ENCODE peak calls at places on chromosome 12, in five cellular contexts. K, V, C, N and R are unnamed samples.

GRCh38 chr12:130158775-130159100 is 3.5 kb upstream of the FZD10 start:
- DNase-seq in V (no peak), K (no peak), C (no peak), N (no peak), R (no peak)

GRCh38 chr12:42266579-42267230 is 28.7 kb upstream of the YAF2 start:
- DNase-seq in N (no peak), K (no peak), C (no peak), V (no peak), R (no peak)

GRCh38 chr12:27610380-27610779 is 85.9 kb upstream of the REP15 start:
- DNase-seq in C (no peak), K (no peak), V (no peak), N (no peak), R (no peak)

GRCh38 chr12:57216014-57216891 is at the start of gene NXPH4:
- DNase-seq in N (no peak), V (no peak), K (peak; percentile 44), C (peak; percentile 47), R (no peak)

GRCh38 chr12:76270657-76271358 is 77.4 kb downstream of the BBS10 start:
- DNase-seq in V (no peak), K (no peak), N (no peak), C (no peak), R (no peak)

GRCh38 chr12:3705349-3705675 is 47.6 kb downstream of the CRACR2A start:
- DNase-seq in N (no peak), C (no peak), V (no peak), K (no peak), R (no peak)

GRCh38 chr12:57476993-57477709 is 2.5 kb downstream of the ARHGAP9 start:
- DNase-seq in K (no peak), V (no peak), C (no peak), N (no peak), R (no peak)

GRCh38 chr12:33581613-33582122 is 142.0 kb upstream of the SYT10 start:
- DNase-seq in V (no peak), N (no peak), K (no peak), C (no peak), R (no peak)

GRCh38 chr12:65556676-65557424 is 267.4 kb upstream of the HMGA2 start:
- DNase-seq in V (peak; percentile 74), K (peak; percentile 77), N (peak; percentile 77), C (peak; percentile 84), R (peak; percentile 91)

GRCh38 chr12:116594325-116595038 is 35.3 kb downstream of the MAP1LC3B2 start:
- DNase-seq in N (peak; percentile 51), C (no peak), K (no peak), V (no peak), R (no peak)

GRCh38 chr12:46401703-46402102 is 29.1 kb upstream of the SLC38A2 start:
- DNase-seq in K (no peak), N (peak; percentile 46), V (no peak), C (no peak), R (peak; percentile 38)

GRCh38 chr12:11794311-11794710 is 144.8 kb downstream of the ETV6 start:
- DNase-seq in C (no peak), V (no peak), N (peak; percentile 61), K (no peak), R (no peak)

GRCh38 chr12:30019386-30020140 is 235.8 kb upstream of the TMTC1 start:
- DNase-seq in K (no peak), C (no peak), V (no peak), N (no peak), R (no peak)

GRCh38 chr12:45183263-45183662 is 32.6 kb upstream of the ANO6 start:
- DNase-seq in C (no peak), V (no peak), N (no peak), K (peak; percentile 13), R (no peak)

GRCh38 chr12:45726594-45727300 is 2.8 kb upstream of the ARID2 start:
- DNase-seq in C (peak; percentile 58), V (no peak), K (peak; percentile 33), N (peak; percentile 53), R (peak; percentile 74)

GRCh38 chr12:80622271-80622670 is 85.2 kb upstream of the MYF6 start:
- DNase-seq in N (no peak), C (no peak), K (no peak), V (no peak), R (no peak)

GRCh38 chr12:120739031-120739762 is 13.6 kb downstream of the ACADS start:
- DNase-seq in K (no peak), V (no peak), N (no peak), C (no peak), R (no peak)

GRCh38 chr12:113365639-113366395 is 7.4 kb downstream of the PLBD2 start:
- DNase-seq in N (no peak), V (no peak), K (no peak), C (no peak), R (peak; percentile 39)

GRCh38 chr12:2561367-2561766 is 233.4 kb upstream of the FKBP4 start:
- DNase-seq in V (no peak), C (no peak), N (no peak), K (no peak), R (no peak)

GRCh38 chr12:108097160-108097911 is 31.8 kb upstream of the WSCD2 start:
- DNase-seq in V (no peak), K (no peak), C (no peak), N (no peak), R (no peak)

GRCh38 chr12:95230313-95230712 is 12.7 kb downstream of the VEZT start:
- DNase-seq in C (no peak), N (no peak), V (no peak), K (no peak), R (no peak)

GRCh38 chr12:110059651-110060000 is 11.3 kb upstream of the C12orf76 start:
- DNase-seq in N (no peak), C (no peak), V (no peak), K (no peak), R (no peak)

GRCh38 chr12:64385468-64385867 is 5.1 kb downstream of the C12orf56 start:
- DNase-seq in V (no peak), C (no peak), K (no peak), N (no peak), R (no peak)

GRCh38 chr12:39619316-39619659 is 315 bp downstream of the ABCD2 start:
- DNase-seq in C (no peak), N (no peak), V (no peak), K (no peak), R (no peak)

GRCh38 chr12:19234171-19234704 is 104.7 kb downstream of the PLEKHA5 start:
- DNase-seq in K (no peak), N (no peak), C (no peak), V (no peak), R (no peak)

GRCh38 chr12:78746001-78746400 is 118.6 kb upstream of the SYT1 start:
- DNase-seq in C (no peak), V (no peak), N (no peak), K (no peak), R (no peak)

GRCh38 chr12:130031571-130032189 is 127.9 kb upstream of the TMEM132D start:
- DNase-seq in V (peak; percentile 59), N (no peak), K (peak; percentile 61), C (peak; percentile 56), R (peak; percentile 84)

GRCh38 chr12:70005864-70006618 is 181.0 kb downstream of the MYRFL start:
- DNase-seq in N (no peak), V (no peak), C (no peak), K (no peak), R (no peak)

GRCh38 chr12:113961921-113962710 is 4.0 kb downstream of the RBM19 start:
- DNase-seq in V (no peak), K (no peak), C (no peak), N (no peak), R (no peak)

GRCh38 chr12:14399871-14400270 is 34.4 kb downstream of the ATF7IP start:
- DNase-seq in N (no peak), K (no peak), V (no peak), C (no peak), R (no peak)

GRCh38 chr12:84658877-84659276 is 253.7 kb downstream of the SLC6A15 start:
- DNase-seq in K (no peak), C (no peak), V (no peak), N (no peak), R (no peak)

GRCh38 chr12:117671734-117672133 is 297.1 kb downstream of the KSR2 start:
- DNase-seq in C (no peak), V (peak; percentile 75), K (peak; percentile 71), N (no peak), R (peak; percentile 58)

GRCh38 chr12:12645485-12645884 is 33.8 kb downstream of the CREBL2 start:
- DNase-seq in V (no peak), K (no peak), C (no peak), N (no peak), R (no peak)

GRCh38 chr12:75766263-75767160 is 255.1 kb upstream of the KRR1 start:
- DNase-seq in C (no peak), K (peak; percentile 75), N (no peak), V (no peak), R (no peak)

GRCh38 chr12:100715976-100716657 is 78.5 kb upstream of the ANO4 start:
- DNase-seq in N (no peak), V (no peak), C (no peak), K (no peak), R (no peak)

GRCh38 chr12:127127887-127128286 is 1139.1 kb upstream of the TMEM132C start:
- DNase-seq in V (no peak), C (no peak), K (no peak), N (no peak), R (no peak)

GRCh38 chr12:1217191-1217949 is 226.3 kb downstream of the ERC1 start:
- DNase-seq in C (no peak), N (no peak), V (no peak), K (no peak), R (no peak)

GRCh38 chr12:57208946-57209282 is 7.7 kb upstream of the NXPH4 start:
- DNase-seq in V (no peak), N (peak; percentile 90), K (no peak), C (no peak), R (no peak)

GRCh38 chr12:53076461-53076860 is 2.7 kb downstream of the SPRYD3 start:
- DNase-seq in N (no peak), V (no peak), C (no peak), K (no peak), R (no peak)

GRCh38 chr12:53077030-53077429 is 2.2 kb downstream of the SPRYD3 start:
- DNase-seq in K (no peak), C (no peak), V (no peak), N (no peak), R (no peak)

GRCh38 chr12:53078425-53079225 is 565 bp downstream of the SPRYD3 start:
- DNase-seq in V (no peak), N (no peak), C (peak; percentile 49), K (no peak), R (no peak)

GRCh38 chr12:53082637-53083036 is 3.4 kb upstream of the SPRYD3 start:
- DNase-seq in K (no peak), C (no peak), V (no peak), N (no peak), R (no peak)

GRCh38 chr12:53079226-53080117 is at the start of gene SPRYD3:
- DNase-seq in C (peak; percentile 97), V (peak; percentile 94), N (peak; percentile 98), K (peak; percentile 100), R (peak; percentile 98)
- TF ChIP-seq POLR2A in C (no peak), V (no peak), N (peak; percentile 97), K (peak; percentile 99), R (peak; percentile 47)

GRCh38 chr12:55931780-55932545 is 1.0 kb downstream of the DGKA start:
- DNase-seq in K (peak; percentile 44), N (peak; percentile 59), V (no peak), C (peak; percentile 61), R (peak; percentile 74)
- TF ChIP-seq POLR2A in K (no peak), N (peak; percentile 18), V (no peak), C (no peak), R (no peak)

GRCh38 chr12:50187084-50187900 is 20.1 kb upstream of the CERS5 start:
- DNase-seq in V (no peak), N (no peak), C (no peak), K (no peak), R (no peak)
- TF ChIP-seq POLR2A in V (no peak), N (no peak), C (no peak), K (no peak), R (no peak)

GRCh38 chr12:8781326-8781725 is 41.1 kb upstream of the A2ML1 start:
- DNase-seq in K (no peak), C (no peak), V (no peak), N (no peak), R (peak; percentile 66)
- TF ChIP-seq POLR2A in K (no peak), C (no peak), V (no peak), N (no peak), R (no peak)